ENCODE peak calls at places on chromosome 12, in five cellular contexts. R is effector memory CD8-positive, alpha-beta T cell; H is T-helper 17 cell; V is GM04504; X is stimulated activated CD4-positive, alpha-beta T cell treated with anti-CD3 and anti-CD28 coated beads, Interleukin-12 subunit alpha, Interleukin-12 subunit beta, amount 100 ng/mL, for 4 hours. A is an unnamed sample.

GRCh38 chr12:93825501-93825888 is 148.3 kb downstream of the CRADD start:
- DNase-seq in H (no peak), X (no peak), V (no peak), R (no peak), A (no peak)

GRCh38 chr12:69383074-69383473 is 23.5 kb downstream of the YEATS4 start:
- DNase-seq in V (no peak), H (no peak), R (no peak), X (no peak), A (no peak)

GRCh38 chr12:63826002-63826585 is 18.4 kb upstream of the SRGAP1 start:
- DNase-seq in V (peak; percentile 40), X (no peak), R (no peak), H (no peak), A (peak; percentile 46)

GRCh38 chr12:46724020-46724419 is 101.8 kb downstream of the SLC38A4 start:
- DNase-seq in V (no peak), R (no peak), H (no peak), X (no peak), A (no peak)

GRCh38 chr12:886206-886605 is 63.3 kb downstream of the RAD52 start:
- DNase-seq in X (no peak), H (no peak), V (no peak), R (no peak), A (no peak)

GRCh38 chr12:124827588-124828184 is 36.0 kb downstream of the SCARB1 start:
- DNase-seq in V (no peak), R (no peak), X (no peak), H (no peak), A (peak; percentile 5)

GRCh38 chr12:110928700-110929099 is 8.3 kb upstream of the MYL2 start:
- DNase-seq in X (no peak), H (no peak), R (no peak), V (no peak), A (no peak)

GRCh38 chr12:87952223-87952622 is 77.0 kb downstream of the C12orf50 start:
- DNase-seq in H (no peak), R (no peak), V (no peak), X (no peak), A (no peak)

GRCh38 chr12:130194154-130194553 is 31.9 kb downstream of the FZD10 start:
- DNase-seq in R (no peak), H (no peak), X (no peak), V (no peak), A (no peak)

GRCh38 chr12:27207626-27208413 is 36.3 kb upstream of the STK38L start:
- DNase-seq in H (no peak), V (no peak), X (peak; percentile 7), R (no peak), A (peak; percentile 69)

GRCh38 chr12:128644664-128645296 is 179.0 kb downstream of the SLC15A4 start:
- DNase-seq in H (no peak), X (peak; percentile 5), R (peak; percentile 47), V (no peak), A (no peak)

GRCh38 chr12:120529641-120530314 is 820 bp upstream of the COQ5 start:
- DNase-seq in H (no peak), V (no peak), R (no peak), X (no peak), A (peak; percentile 33)

GRCh38 chr12:11884661-11885060 is 186.1 kb upstream of the BCL2L14 start:
- DNase-seq in V (no peak), R (no peak), X (no peak), H (no peak), A (peak; percentile 21)

GRCh38 chr12:115423546-115423987 is 739.6 kb upstream of the TBX3 start:
- DNase-seq in H (no peak), X (no peak), R (no peak), V (no peak), A (no peak)

GRCh38 chr12:71636704-71637115 is 26.9 kb downstream of the ZFC3H1 start:
- DNase-seq in X (no peak), R (peak; percentile 18), H (no peak), V (peak; percentile 21), A (peak; percentile 54)

GRCh38 chr12:8698132-8698829 is 490 bp downstream of the RIMKLB start:
- DNase-seq in X (peak; percentile 47), R (peak; percentile 28), V (peak; percentile 8), H (peak; percentile 34), A (no peak)

GRCh38 chr12:94614288-94614721 is 36.1 kb downstream of the TMCC3 start:
- DNase-seq in R (no peak), H (no peak), V (no peak), X (no peak), A (peak; percentile 38)

GRCh38 chr12:6188954-6189353 is 11.2 kb upstream of the CD9 start:
- DNase-seq in V (no peak), H (no peak), X (no peak), R (no peak), A (no peak)

GRCh38 chr12:13534645-13535398 is 338.3 kb downstream of the EMP1 start:
- DNase-seq in V (peak; percentile 14), H (peak; percentile 8), R (no peak), X (peak; percentile 21), A (peak; percentile 5)

GRCh38 chr12:56833780-56834179 is 70.7 kb downstream of the HSD17B6 start:
- DNase-seq in X (no peak), H (no peak), R (no peak), V (no peak), A (no peak)

GRCh38 chr12:112868459-112869041 is 38.2 kb upstream of the OAS1 start:
- DNase-seq in H (no peak), X (no peak), R (no peak), V (no peak), A (no peak)

GRCh38 chr12:13947237-13947945 is 34.0 kb downstream of the GRIN2B start:
- DNase-seq in R (no peak), H (no peak), V (no peak), X (no peak), A (peak; percentile 89)

GRCh38 chr12:62259311-62259992 is 752 bp upstream of the USP15 start:
- DNase-seq in X (no peak), R (no peak), V (no peak), H (no peak), A (peak; percentile 44)

GRCh38 chr12:49673446-49674317 is 33.5 kb downstream of the FMNL3 start:
- DNase-seq in R (no peak), V (peak; percentile 79), X (no peak), H (no peak), A (peak; percentile 71)

GRCh38 chr12:60035835-60036234 is 440.0 kb downstream of the SLC16A7 start:
- DNase-seq in R (no peak), H (no peak), X (no peak), V (peak; percentile 6), A (peak; percentile 48)

GRCh38 chr12:57055834-57056233 is 5.9 kb upstream of the MYO1A start:
- DNase-seq in R (no peak), X (no peak), H (no peak), V (no peak), A (no peak)

GRCh38 chr12:26334621-26335124 is 139.3 kb downstream of the SSPN start:
- DNase-seq in R (no peak), X (no peak), V (no peak), H (no peak), A (no peak)

GRCh38 chr12:89252284-89252683 is 100.0 kb downstream of the DUSP6 start:
- DNase-seq in V (no peak), H (no peak), R (no peak), X (no peak), A (no peak)

GRCh38 chr12:72201457-72201856 is 70.7 kb upstream of the TRHDE start:
- DNase-seq in H (no peak), V (no peak), R (no peak), X (no peak), A (no peak)

GRCh38 chr12:288687-289086 is 26.1 kb upstream of the SLC6A13 start:
- DNase-seq in R (no peak), V (peak; percentile 69), H (no peak), X (no peak), A (no peak)

GRCh38 chr12:75666980-75667359 is 155.6 kb upstream of the KRR1 start:
- DNase-seq in X (no peak), V (peak; percentile 52), R (no peak), H (no peak), A (no peak)

A was measured in kidney glomerular epithelial cell.